ENCODE peak calls at places on chromosomes 7 and 10, in nine cellular contexts. One of them, this sample, is unnamed.

GRCh38 chr7:42071372-42072261 is 165.4 kb downstream of the GLI3 start:
- DNase-seq in bronchial epithelial cell: peak
- DNase-seq in tibial artery: no peak
- DNase-seq in prostate gland: no peak
- DNase-seq in fibroblast of pulmonary artery: peak
- DNase-seq in AG04449: no peak
- DNase-seq in right lobe of liver: no peak
- DNase-seq in kidney epithelial cell: no peak
- DNase-seq in cardiac muscle cell: peak
- DNase-seq in this sample: peak

GRCh38 chr7:103752995-103753394 is 236.5 kb downstream of the RELN start:
- DNase-seq in right lobe of liver: no peak
- DNase-seq in bronchial epithelial cell: peak
- DNase-seq in tibial artery: no peak
- DNase-seq in kidney epithelial cell: no peak
- DNase-seq in cardiac muscle cell: peak
- DNase-seq in fibroblast of pulmonary artery: peak
- DNase-seq in prostate gland: no peak
- DNase-seq in AG04449: no peak
- DNase-seq in this sample: peak

GRCh38 chr7:157737151-157738063 is 400.6 kb downstream of the DNAJB6 start:
- DNase-seq in cardiac muscle cell: no peak
- DNase-seq in bronchial epithelial cell: no peak
- DNase-seq in tibial artery: no peak
- DNase-seq in kidney epithelial cell: no peak
- DNase-seq in fibroblast of pulmonary artery: no peak
- DNase-seq in AG04449: no peak
- DNase-seq in right lobe of liver: no peak
- DNase-seq in prostate gland: no peak
- DNase-seq in this sample: no peak

GRCh38 chr7:155120460-155120859 is 50.3 kb downstream of the HTR5A start:
- DNase-seq in prostate gland: no peak
- DNase-seq in bronchial epithelial cell: no peak
- DNase-seq in fibroblast of pulmonary artery: no peak
- DNase-seq in cardiac muscle cell: no peak
- DNase-seq in kidney epithelial cell: no peak
- DNase-seq in right lobe of liver: no peak
- DNase-seq in AG04449: no peak
- DNase-seq in tibial artery: no peak
- DNase-seq in this sample: no peak

GRCh38 chr10:7151538-7151937 is 259.3 kb downstream of the SFMBT2 start:
- DNase-seq in cardiac muscle cell: no peak
- DNase-seq in bronchial epithelial cell: no peak
- DNase-seq in AG04449: no peak
- DNase-seq in right lobe of liver: no peak
- DNase-seq in prostate gland: no peak
- DNase-seq in kidney epithelial cell: no peak
- DNase-seq in fibroblast of pulmonary artery: no peak
- DNase-seq in tibial artery: no peak
- DNase-seq in this sample: peak

GRCh38 chr10:15462253-15462885 is 91.3 kb upstream of the FAM171A1 start:
- DNase-seq in right lobe of liver: no peak
- DNase-seq in fibroblast of pulmonary artery: no peak
- DNase-seq in prostate gland: no peak
- DNase-seq in cardiac muscle cell: no peak
- DNase-seq in bronchial epithelial cell: no peak
- DNase-seq in tibial artery: no peak
- DNase-seq in AG04449: no peak
- DNase-seq in kidney epithelial cell: no peak
- DNase-seq in this sample: peak

GRCh38 chr7:121103091-121103490 is 114.6 kb downstream of the CPED1 start:
- DNase-seq in cardiac muscle cell: no peak
- DNase-seq in tibial artery: no peak
- DNase-seq in fibroblast of pulmonary artery: no peak
- DNase-seq in right lobe of liver: no peak
- DNase-seq in AG04449: no peak
- DNase-seq in bronchial epithelial cell: no peak
- DNase-seq in kidney epithelial cell: no peak
- DNase-seq in prostate gland: no peak
- DNase-seq in this sample: no peak

GRCh38 chr10:69769395-69769989 is 32.2 kb upstream of the COL13A1 start:
- DNase-seq in prostate gland: no peak
- DNase-seq in right lobe of liver: no peak
- DNase-seq in cardiac muscle cell: peak
- DNase-seq in bronchial epithelial cell: peak
- DNase-seq in fibroblast of pulmonary artery: peak
- DNase-seq in kidney epithelial cell: peak
- DNase-seq in tibial artery: peak
- DNase-seq in AG04449: peak
- DNase-seq in this sample: peak

GRCh38 chr7:120842131-120842621 is 15.8 kb downstream of the TSPAN12 start:
- DNase-seq in prostate gland: peak
- DNase-seq in tibial artery: no peak
- DNase-seq in fibroblast of pulmonary artery: no peak
- DNase-seq in kidney epithelial cell: no peak
- DNase-seq in right lobe of liver: no peak
- DNase-seq in cardiac muscle cell: no peak
- DNase-seq in AG04449: no peak
- DNase-seq in bronchial epithelial cell: peak
- DNase-seq in this sample: no peak

GRCh38 chr7:100887186-100887954 is 2.1 kb downstream of the UFSP1 start:
- DNase-seq in prostate gland: no peak
- DNase-seq in tibial artery: no peak
- DNase-seq in AG04449: no peak
- DNase-seq in right lobe of liver: no peak
- DNase-seq in fibroblast of pulmonary artery: no peak
- DNase-seq in bronchial epithelial cell: no peak
- DNase-seq in cardiac muscle cell: no peak
- DNase-seq in kidney epithelial cell: no peak
- DNase-seq in this sample: no peak

GRCh38 chr7:121323934-121324333 is 4.9 kb upstream of the WNT16 start:
- DNase-seq in bronchial epithelial cell: no peak
- DNase-seq in fibroblast of pulmonary artery: no peak
- DNase-seq in kidney epithelial cell: no peak
- DNase-seq in prostate gland: no peak
- DNase-seq in cardiac muscle cell: no peak
- DNase-seq in right lobe of liver: no peak
- DNase-seq in tibial artery: no peak
- DNase-seq in AG04449: no peak
- DNase-seq in this sample: no peak

GRCh38 chr7:28409716-28410627 is 2.3 kb upstream of the CREB5 start:
- DNase-seq in right lobe of liver: peak
- DNase-seq in cardiac muscle cell: peak
- DNase-seq in fibroblast of pulmonary artery: peak
- DNase-seq in bronchial epithelial cell: no peak
- DNase-seq in AG04449: no peak
- DNase-seq in tibial artery: peak
- DNase-seq in prostate gland: peak
- DNase-seq in kidney epithelial cell: no peak
- DNase-seq in this sample: peak

GRCh38 chr7:31734456-31734855 is 47.4 kb downstream of the PPP1R17 start:
- DNase-seq in right lobe of liver: no peak
- DNase-seq in cardiac muscle cell: no peak
- DNase-seq in kidney epithelial cell: no peak
- DNase-seq in prostate gland: no peak
- DNase-seq in tibial artery: no peak
- DNase-seq in fibroblast of pulmonary artery: peak
- DNase-seq in bronchial epithelial cell: peak
- DNase-seq in AG04449: no peak
- DNase-seq in this sample: no peak

GRCh38 chr7:115289966-115290365 is 368.1 kb downstream of the MDFIC start:
- DNase-seq in fibroblast of pulmonary artery: no peak
- DNase-seq in right lobe of liver: no peak
- DNase-seq in bronchial epithelial cell: no peak
- DNase-seq in AG04449: no peak
- DNase-seq in kidney epithelial cell: no peak
- DNase-seq in tibial artery: no peak
- DNase-seq in cardiac muscle cell: no peak
- DNase-seq in prostate gland: no peak
- DNase-seq in this sample: no peak

GRCh38 chr10:118106426-118106825 is 59.7 kb upstream of the RAB11FIP2 start:
- DNase-seq in AG04449: no peak
- DNase-seq in prostate gland: no peak
- DNase-seq in tibial artery: no peak
- DNase-seq in kidney epithelial cell: no peak
- DNase-seq in right lobe of liver: no peak
- DNase-seq in fibroblast of pulmonary artery: peak
- DNase-seq in cardiac muscle cell: peak
- DNase-seq in bronchial epithelial cell: peak
- DNase-seq in this sample: peak
- TF ChIP-seq CTCF in AG04449: peak
- TF ChIP-seq CTCF in prostate gland: peak
- TF ChIP-seq CTCF in tibial artery: peak
- TF ChIP-seq CTCF in kidney epithelial cell: peak
- TF ChIP-seq CTCF in right lobe of liver: peak
- TF ChIP-seq CTCF in fibroblast of pulmonary artery: peak
- TF ChIP-seq CTCF in cardiac muscle cell: peak
- TF ChIP-seq CTCF in bronchial epithelial cell: peak
- TF ChIP-seq CTCF in this sample: peak

GRCh38 chr10:110499796-110500514 is 2.2 kb downstream of the DUSP5 start:
- DNase-seq in prostate gland: no peak
- DNase-seq in fibroblast of pulmonary artery: peak
- DNase-seq in cardiac muscle cell: no peak
- DNase-seq in kidney epithelial cell: no peak
- DNase-seq in tibial artery: no peak
- DNase-seq in AG04449: no peak
- DNase-seq in bronchial epithelial cell: no peak
- DNase-seq in right lobe of liver: no peak
- DNase-seq in this sample: no peak
- H3K4me3 ChIP-seq in prostate gland: no peak
- H3K4me3 ChIP-seq in fibroblast of pulmonary artery: peak
- H3K4me3 ChIP-seq in cardiac muscle cell: peak
- H3K4me3 ChIP-seq in kidney epithelial cell: peak
- H3K4me3 ChIP-seq in tibial artery: no peak
- H3K4me3 ChIP-seq in AG04449: peak
- H3K4me3 ChIP-seq in bronchial epithelial cell: peak
- H3K4me3 ChIP-seq in right lobe of liver: peak
- H3K4me3 ChIP-seq in this sample: peak

GRCh38 chr7:126768836-126769235 is 483.9 kb downstream of the GRM8 start:
- DNase-seq in kidney epithelial cell: no peak
- DNase-seq in tibial artery: no peak
- DNase-seq in right lobe of liver: no peak
- DNase-seq in cardiac muscle cell: no peak
- DNase-seq in AG04449: no peak
- DNase-seq in prostate gland: no peak
- DNase-seq in fibroblast of pulmonary artery: no peak
- DNase-seq in bronchial epithelial cell: no peak
- DNase-seq in this sample: no peak
- TF ChIP-seq CTCF in kidney epithelial cell: no peak
- TF ChIP-seq CTCF in tibial artery: no peak
- TF ChIP-seq CTCF in right lobe of liver: no peak
- TF ChIP-seq CTCF in cardiac muscle cell: no peak
- TF ChIP-seq CTCF in AG04449: no peak
- TF ChIP-seq CTCF in prostate gland: no peak
- TF ChIP-seq CTCF in fibroblast of pulmonary artery: no peak
- TF ChIP-seq CTCF in bronchial epithelial cell: no peak
- TF ChIP-seq CTCF in this sample: no peak

GRCh38 chr10:22714524-22715289 is at the start of gene PIP4K2A:
- DNase-seq in right lobe of liver: peak
- DNase-seq in fibroblast of pulmonary artery: peak
- DNase-seq in bronchial epithelial cell: peak
- DNase-seq in cardiac muscle cell: peak
- DNase-seq in prostate gland: peak
- DNase-seq in kidney epithelial cell: no peak
- DNase-seq in tibial artery: peak
- DNase-seq in AG04449: no peak
- DNase-seq in this sample: peak

GRCh38 chr10:22716943-22717342 is 2.6 kb upstream of the PIP4K2A start:
- DNase-seq in prostate gland: no peak
- DNase-seq in kidney epithelial cell: no peak
- DNase-seq in fibroblast of pulmonary artery: no peak
- DNase-seq in bronchial epithelial cell: no peak
- DNase-seq in cardiac muscle cell: no peak
- DNase-seq in tibial artery: no peak
- DNase-seq in right lobe of liver: no peak
- DNase-seq in AG04449: no peak
- DNase-seq in this sample: no peak

GRCh38 chr10:22712959-22713852 is 1.2 kb downstream of the PIP4K2A start:
- DNase-seq in tibial artery: no peak
- DNase-seq in AG04449: no peak
- DNase-seq in prostate gland: no peak
- DNase-seq in kidney epithelial cell: no peak
- DNase-seq in fibroblast of pulmonary artery: peak
- DNase-seq in cardiac muscle cell: peak
- DNase-seq in bronchial epithelial cell: no peak
- DNase-seq in right lobe of liver: peak
- DNase-seq in this sample: peak

GRCh38 chr10:22713853-22714523 is 390 bp downstream of the PIP4K2A start:
- DNase-seq in fibroblast of pulmonary artery: peak
- DNase-seq in kidney epithelial cell: no peak
- DNase-seq in bronchial epithelial cell: no peak
- DNase-seq in AG04449: no peak
- DNase-seq in cardiac muscle cell: peak
- DNase-seq in prostate gland: peak
- DNase-seq in tibial artery: peak
- DNase-seq in right lobe of liver: peak
- DNase-seq in this sample: peak

DNA sequence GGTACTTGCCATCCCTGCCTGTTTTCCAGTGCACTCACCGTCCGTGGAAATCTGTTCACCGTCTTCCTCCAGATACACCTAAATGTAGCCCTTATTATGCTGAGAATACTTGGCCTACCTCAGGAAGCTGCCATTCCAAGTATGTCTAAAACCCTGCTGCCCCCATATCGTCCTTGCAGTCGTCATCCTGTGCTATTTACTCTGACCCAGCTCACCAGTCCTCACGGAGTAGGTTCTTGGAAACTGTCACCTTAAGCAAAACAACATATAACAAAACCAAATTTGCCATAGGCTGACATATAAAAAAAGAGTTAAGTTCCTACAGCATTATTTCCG is 880 bp upstream of the PIP4K2A start:
- DNase-seq in cardiac muscle cell: no peak
- DNase-seq in bronchial epithelial cell: no peak
- DNase-seq in fibroblast of pulmonary artery: no peak
- DNase-seq in AG04449: no peak
- DNase-seq in right lobe of liver: no peak
- DNase-seq in tibial artery: no peak
- DNase-seq in kidney epithelial cell: no peak
- DNase-seq in prostate gland: no peak
- DNase-seq in this sample: no peak
- H3K4me3 ChIP-seq in cardiac muscle cell: no peak
- H3K4me3 ChIP-seq in bronchial epithelial cell: no peak
- H3K4me3 ChIP-seq in fibroblast of pulmonary artery: no peak
- H3K4me3 ChIP-seq in AG04449: peak
- H3K4me3 ChIP-seq in right lobe of liver: no peak
- H3K4me3 ChIP-seq in tibial artery: no peak
- H3K4me3 ChIP-seq in kidney epithelial cell: no peak
- H3K4me3 ChIP-seq in prostate gland: no peak
- H3K4me3 ChIP-seq in this sample: peak

GRCh38 chr10:72297968-72298773 is 24.4 kb downstream of the DDIT4 start:
- DNase-seq in tibial artery: peak
- DNase-seq in kidney epithelial cell: peak
- DNase-seq in cardiac muscle cell: peak
- DNase-seq in fibroblast of pulmonary artery: peak
- DNase-seq in AG04449: peak
- DNase-seq in bronchial epithelial cell: peak
- DNase-seq in prostate gland: peak
- DNase-seq in right lobe of liver: peak
- DNase-seq in this sample: peak
- TF ChIP-seq CTCF in tibial artery: no peak
- TF ChIP-seq CTCF in kidney epithelial cell: no peak
- TF ChIP-seq CTCF in cardiac muscle cell: no peak
- TF ChIP-seq CTCF in fibroblast of pulmonary artery: no peak
- TF ChIP-seq CTCF in AG04449: no peak
- TF ChIP-seq CTCF in bronchial epithelial cell: no peak
- TF ChIP-seq CTCF in prostate gland: peak
- TF ChIP-seq CTCF in right lobe of liver: no peak
- TF ChIP-seq CTCF in this sample: no peak